ENCODE peak calls at places on chromosomes 2 and 18, in four cellular contexts. F, X, E and M are unnamed samples.
A peak's percentile ranks its signal among the peaks of the same experiment; 100 is the strongest.

GRCh38 chr18:45355944-45356520 is 259.2 kb upstream of the SLC14A2 start:
- DNase-seq in F (no peak), X (no peak), E (no peak), M (no peak)

GRCh38 chr18:3688682-3689081 is 238.7 kb downstream of the TGIF1 start:
- DNase-seq in F (no peak), X (peak; percentile 36), E (no peak), M (peak; percentile 98)

GRCh38 chr2:201450910-201451329 is 338 bp downstream of the TRAK2 start:
- DNase-seq in F (no peak), X (no peak), E (no peak), M (peak; percentile 45)

GRCh38 chr2:234630676-234631350 is 133.9 kb upstream of the ARL4C start:
- DNase-seq in F (no peak), X (peak; percentile 11), E (no peak), M (peak; percentile 25)

GRCh38 chr2:130768191-130768855 is 13.0 kb downstream of the AMER3 start:
- DNase-seq in F (no peak), X (no peak), E (no peak), M (no peak)

GRCh38 chr2:48738806-48739205 is 16.7 kb downstream of the LHCGR start:
- DNase-seq in F (no peak), X (no peak), E (no peak), M (peak; percentile 37)

GRCh38 chr2:239917957-239918481 is 107.1 kb downstream of the NDUFA10 start:
- DNase-seq in F (no peak), X (no peak), E (peak; percentile 25), M (no peak)

GRCh38 chr2:215635788-215636139 is 199.9 kb upstream of the FN1 start:
- DNase-seq in F (no peak), X (no peak), E (no peak), M (peak; percentile 36)

GRCh38 chr2:70523996-70524965 is 29.3 kb downstream of the TGFA start:
- DNase-seq in F (no peak), X (no peak), E (no peak), M (peak; percentile 93)

GRCh38 chr2:23550553-23550952 is 165.6 kb downstream of the KLHL29 start:
- DNase-seq in F (no peak), X (no peak), E (no peak), M (peak; percentile 37)

GRCh38 chr2:27627963-27628766 is 647 bp downstream of the CCDC121 start:
- DNase-seq in F (no peak), X (peak; percentile 42), E (peak; percentile 64), M (peak; percentile 86)

GRCh38 chr2:240635998-240636547 is 10.8 kb downstream of the GPR35 start:
- DNase-seq in F (no peak), X (no peak), E (peak; percentile 41), M (no peak)

GRCh38 chr2:105765415-105766299 is 20.9 kb downstream of the NCK2 start:
- DNase-seq in F (no peak), X (no peak), E (no peak), M (no peak)

GRCh38 chr2:11896386-11896785 is 150.0 kb downstream of the LPIN1 start:
- DNase-seq in F (no peak), X (no peak), E (no peak), M (peak; percentile 11)

GRCh38 chr2:186460465-186460864 is 25.6 kb upstream of the ZC3H15 start:
- DNase-seq in F (peak; percentile 52), X (peak; percentile 3), E (no peak), M (peak; percentile 24)

GRCh38 chr2:109089602-109090300 is 39.3 kb upstream of the SH3RF3 start:
- DNase-seq in F (peak; percentile 51), X (no peak), E (no peak), M (no peak)

GRCh38 chr2:37379881-37380296 is 35.5 kb downstream of the QPCT start:
- DNase-seq in F (no peak), X (no peak), E (no peak), M (no peak)

GRCh38 chr2:215590353-215590752 is 154.5 kb upstream of the FN1 start:
- DNase-seq in F (no peak), X (no peak), E (no peak), M (peak; percentile 62)

GRCh38 chr2:224284134-224284946 is 117.6 kb downstream of the FAM124B start:
- DNase-seq in F (peak; percentile 51), X (peak; percentile 52), E (no peak), M (peak; percentile 26)

GRCh38 chr2:148653437-148653836 is 8.9 kb downstream of the EPC2 start:
- DNase-seq in F (peak; percentile 65), X (peak; percentile 14), E (no peak), M (peak; percentile 19)

GRCh38 chr2:135819211-135819610 is 17.8 kb downstream of the LCT start:
- DNase-seq in F (no peak), X (no peak), E (no peak), M (peak; percentile 44)

GRCh38 chr2:141641462-141641861 is 489.4 kb downstream of the LRP1B start:
- DNase-seq in F (no peak), X (no peak), E (no peak), M (peak; percentile 4)

GRCh38 chr18:54387631-54388030 is 29.9 kb downstream of the C18orf54 start:
- DNase-seq in F (no peak), X (no peak), E (no peak), M (no peak)

GRCh38 chr2:71721362-71721665 is 268.0 kb downstream of the DYSF start:
- DNase-seq in F (no peak), X (no peak), E (no peak), M (peak; percentile 57)

GRCh38 chr2:54531558-54531957 is 75.4 kb downstream of the SPTBN1 start:
- DNase-seq in F (no peak), X (no peak), E (no peak), M (peak; percentile 12)

GRCh38 chr2:238080518-238080917 is 19.6 kb upstream of the ESPNL start:
- DNase-seq in F (no peak), X (no peak), E (no peak), M (no peak)

GRCh38 chr18:2536493-2536892 is 34.8 kb downstream of the METTL4 start:
- DNase-seq in F (no peak), X (no peak), E (no peak), M (peak; percentile 48)

GRCh38 chr2:98713332-98714015 is 17.5 kb downstream of the MGAT4A start:
- DNase-seq in F (no peak), X (no peak), E (no peak), M (no peak)

GRCh38 chr2:143435112-143435511 is 305.9 kb downstream of the ARHGAP15 start:
- DNase-seq in F (no peak), X (no peak), E (no peak), M (peak; percentile 19)

GRCh38 chr2:127622561-127623387 is 23.2 kb upstream of the GPR17 start:
- DNase-seq in F (no peak), X (no peak), E (peak; percentile 44), M (no peak)

GRCh38 chr2:54455584-54456525 is at the start of gene SPTBN1:
- DNase-seq in F (peak; percentile 73), X (peak; percentile 93), E (peak; percentile 96), M (peak; percentile 93)

GRCh38 chr2:125041846-125042245 is 1016.8 kb downstream of the CNTNAP5 start:
- DNase-seq in F (no peak), X (no peak), E (no peak), M (no peak)

GRCh38 chr2:198383392-198383791 is 579.0 kb downstream of the PLCL1 start:
- DNase-seq in F (no peak), X (no peak), E (no peak), M (no peak)

GRCh38 chr2:237573721-237574415 is 7.5 kb downstream of the PRLH start:
- DNase-seq in F (no peak), X (no peak), E (no peak), M (no peak)

DNA sequence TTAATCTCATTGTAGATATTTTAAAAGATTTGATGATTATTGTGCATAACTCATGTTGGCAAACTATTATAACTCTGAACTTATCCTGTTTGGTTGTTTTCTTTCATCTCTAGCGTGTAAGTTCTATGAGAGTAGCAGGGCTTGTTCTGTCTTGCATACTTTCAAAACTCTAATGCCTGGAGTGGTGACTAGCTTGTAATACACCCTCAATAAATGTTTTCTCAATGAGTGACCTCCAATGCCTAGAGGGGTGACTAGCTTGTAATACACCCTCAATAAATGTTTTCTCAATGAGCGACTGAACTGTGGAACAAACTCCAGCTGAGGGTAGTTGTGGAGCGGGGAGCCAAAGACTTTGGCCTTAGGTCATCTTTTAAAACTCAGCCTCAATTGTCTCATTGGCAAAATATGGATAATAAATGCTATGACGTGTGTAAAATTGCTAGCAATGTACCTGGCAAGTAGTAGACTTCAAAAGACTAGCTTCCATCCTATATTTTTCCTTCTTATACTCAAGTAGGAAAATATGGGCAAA is 1.8 kb downstream of the GPD2 start:
- DNase-seq in F (no peak), X (no peak), E (no peak), M (no peak)
- H3K4me3 ChIP-seq in F (no peak overlapping the region), X (no peak overlapping the region), E (no peak overlapping the region), M (peak overlapping the region; percentile 2)

GRCh38 chr2:26187114-26187513 is 14.2 kb downstream of the GAREM2 start:
- DNase-seq in F (no peak), X (no peak), E (no peak), M (no peak)
- TF ChIP-seq CTCF in F (no peak), X (no peak), E (no peak), M (no peak)

DNA sequence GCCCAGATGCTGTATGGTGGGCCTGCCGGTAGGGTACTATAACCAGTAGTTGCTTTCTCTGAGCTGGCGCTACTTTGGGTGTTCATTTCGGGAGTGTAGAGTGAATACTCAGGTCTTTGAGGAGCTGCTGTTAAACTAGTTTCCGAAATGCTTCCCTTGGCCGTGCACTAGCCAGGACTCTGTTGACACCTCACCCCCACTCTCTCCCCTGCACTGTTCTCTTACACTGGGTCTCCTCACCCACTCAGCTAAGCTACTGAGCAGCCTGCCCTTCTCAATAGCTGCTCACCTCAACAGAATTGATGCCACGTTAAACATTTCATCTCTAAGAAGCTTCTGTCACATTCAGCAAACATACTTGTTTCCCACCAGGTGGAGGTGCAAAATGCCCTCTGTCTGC is 86.9 kb downstream of the RAPGEF4 start:
- DNase-seq in F (no peak), X (no peak), E (no peak), M (no peak)
- H3K4me3 ChIP-seq in F (no peak overlapping the region), X (no peak overlapping the region), E (no peak overlapping the region), M (no peak overlapping the region)

GRCh38 chr2:26552641-26553040 is 74.7 kb upstream of the OTOF start:
- DNase-seq in F (no peak), X (no peak), E (peak; percentile 39), M (no peak)

GRCh38 chr2:26557244-26557925 is 79.5 kb upstream of the OTOF start:
- DNase-seq in F (no peak), X (no peak), E (peak; percentile 51), M (no peak)

GRCh38 chr2:26556309-26557243 is 78.7 kb upstream of the OTOF start:
- DNase-seq in F (no peak), X (no peak), E (peak; percentile 51), M (no peak)

GRCh38 chr2:26558271-26559043 is 80.5 kb upstream of the OTOF start:
- DNase-seq in F (no peak), X (no peak), E (peak; percentile 55), M (peak; percentile 8)

GRCh38 chr2:26555246-26556133 is 77.6 kb upstream of the OTOF start:
- DNase-seq in F (no peak), X (no peak), E (peak; percentile 21), M (no peak)
- TF ChIP-seq CTCF in F (no peak), X (peak; percentile 27), E (no peak), M (no peak)

GRCh38 chr2:221212105-221212504 is 360.0 kb downstream of the EPHA4 start:
- DNase-seq in F (no peak), X (no peak), E (no peak), M (no peak)
- H3K4me3 ChIP-seq in F (no peak overlapping the region), X (no peak overlapping the region), E (no peak overlapping the region), M (no peak overlapping the region)

GRCh38 chr2:36357506-36358316 is 2.1 kb downstream of the CRIM1 start:
- DNase-seq in F (no peak), X (peak; percentile 61), E (peak; percentile 77), M (peak; percentile 80)
- TF ChIP-seq CTCF in F (peak; percentile 12), X (peak; percentile 56), E (peak; percentile 53), M (peak; percentile 63)